ENCODE peak calls at places on chromosomes 16 and 17, in nine cellular contexts. Y is NCI-H460; R is activated T-cell treated with anti-CD3 and anti-CD28 coated beads, Interleukin-2, amount 50 U/mL, for 72 hours; N is NB4; L is AG09309; D is AG08395; I is head of caudate nucleus; V is GM04504; W is nucleus accumbens. A is an unnamed sample.

GRCh38 chr17:46984341-46984740 is 5.3 kb upstream of the RPRML start:
- DNase-seq in R (no peak), V (no peak), D (no peak), W (no peak), I (no peak), N (no peak), Y (no peak), L (no peak), A (no peak)

GRCh38 chr16:84941916-84942315 is 69.4 kb downstream of the ZDHHC7 start:
- DNase-seq in I (no peak), N (no peak), W (no peak), L (no peak), R (no peak), D (peak; percentile 84), Y (no peak), V (peak; percentile 67), A (no peak)

GRCh38 chr16:75304521-75305363 is 53.3 kb upstream of the BCAR1 start:
- DNase-seq in L (peak; percentile 90), I (peak; percentile 76), W (peak; percentile 50), D (peak; percentile 86), R (no peak), N (no peak), Y (no peak), V (peak; percentile 92), A (no peak)

GRCh38 chr17:45248132-45248936 is 13.6 kb downstream of the SPATA32 start:
- DNase-seq in W (no peak), R (peak; percentile 82), V (no peak), Y (no peak), I (peak; percentile 40), N (peak; percentile 73), D (no peak), L (no peak), A (peak; percentile 91)

GRCh38 chr17:82980632-82981031 is 98.8 kb upstream of the METRNL start:
- DNase-seq in N (no peak), W (no peak), R (no peak), L (no peak), I (no peak), Y (no peak), V (no peak), D (no peak), A (peak; percentile 15)

GRCh38 chr17:83008526-83008925 is 70.9 kb upstream of the METRNL start:
- DNase-seq in L (no peak), N (no peak), V (no peak), W (no peak), D (no peak), Y (no peak), R (no peak), I (no peak), A (no peak)

GRCh38 chr17:73612074-73612473 is 32.2 kb downstream of the SDK2 start:
- DNase-seq in L (no peak), N (no peak), Y (no peak), R (no peak), D (no peak), I (no peak), V (no peak), W (no peak), A (no peak)

GRCh38 chr16:72312862-72313261 is 140.9 kb upstream of the PMFBP1 start:
- DNase-seq in L (peak; percentile 49), R (no peak), V (no peak), D (peak; percentile 13), Y (no peak), N (no peak), I (no peak), W (no peak), A (no peak)

GRCh38 chr16:7614022-7614795 is 281.6 kb downstream of the RBFOX1 start:
- DNase-seq in I (no peak), W (no peak), N (no peak), R (no peak), L (no peak), Y (no peak), V (no peak), D (no peak), A (no peak)

GRCh38 chr17:4782652-4783051 is 3.5 kb downstream of the VMO1 start:
- DNase-seq in I (peak; percentile 30), V (no peak), R (peak; percentile 33), W (no peak), D (no peak), Y (no peak), N (no peak), L (no peak), A (peak; percentile 19)

GRCh38 chr17:39174907-39175694 is 9.1 kb upstream of the ARL5C start:
- DNase-seq in N (peak; percentile 92), V (no peak), W (no peak), D (peak; percentile 73), L (no peak), Y (peak; percentile 63), I (peak; percentile 77), R (peak; percentile 79), A (peak; percentile 93)

GRCh38 chr16:57271867-57272495 is 12.5 kb downstream of the PLLP start:
- DNase-seq in I (no peak), D (no peak), R (no peak), V (no peak), N (no peak), L (no peak), W (no peak), Y (no peak), A (no peak)

GRCh38 chr16:78478267-78478821 is 378.9 kb downstream of the WWOX start:
- DNase-seq in R (peak; percentile 2), W (no peak), V (no peak), D (no peak), L (no peak), I (no peak), N (no peak), Y (no peak), A (no peak)

GRCh38 chr17:28372203-28372944 is 880 bp downstream of the SARM1 start:
- DNase-seq in L (no peak), N (no peak), R (peak; percentile 36), D (peak; percentile 31), I (peak; percentile 31), W (no peak), V (no peak), Y (no peak), A (peak; percentile 63)

GRCh38 chr17:75262112-75262606 is 480 bp downstream of the MRPS7 start:
- DNase-seq in L (no peak), V (no peak), D (peak; percentile 31), N (peak; percentile 39), W (no peak), R (peak; percentile 18), I (no peak), Y (no peak), A (no peak)

GRCh38 chr16:83115491-83116232 is 488.9 kb downstream of the CDH13 start:
- DNase-seq in Y (no peak), L (peak; percentile 34), I (no peak), W (no peak), R (no peak), V (no peak), D (no peak), N (no peak), A (no peak)

GRCh38 chr17:29180051-29180787 is at the start of gene MYO18A:
- DNase-seq in W (peak; percentile 74), Y (peak; percentile 69), L (no peak), V (no peak), R (peak; percentile 89), D (peak; percentile 90), I (peak; percentile 88), N (peak; percentile 88), A (peak; percentile 95)

GRCh38 chr16:57192720-57193486 is 6.8 kb downstream of the RSPRY1 start:
- DNase-seq in Y (no peak), D (peak; percentile 7), R (no peak), V (no peak), I (no peak), N (no peak), W (no peak), L (no peak), A (peak; percentile 36)

GRCh38 chr16:65809627-65810026 is 556.9 kb upstream of the CDH5 start:
- DNase-seq in D (no peak), W (no peak), Y (no peak), I (no peak), L (no peak), V (no peak), N (no peak), R (no peak), A (no peak)